ENCODE peak calls at places on chromosome 15, in four cellular contexts. R is K562, T is GM12878, G is H1. Q is an unnamed sample.

GRCh38 chr15:80695911-80696651 is 971 bp downstream of the ABHD17C start:
- DNase-seq in R (no peak), T (no peak), G (peak), Q (no peak)

GRCh38 chr15:78873796-78874761 is 1.4 kb downstream of the MORF4L1 start:
- DNase-seq in R (peak), T (no peak), G (no peak), Q (peak)

GRCh38 chr15:40243126-40243810 is 4.4 kb downstream of the PAK6 start:
- DNase-seq in R (peak), T (no peak), G (no peak), Q (no peak)

GRCh38 chr15:42329992-42330391 is 29.3 kb upstream of the CAPN3 start:
- DNase-seq in R (no peak), T (no peak), G (no peak), Q (no peak)

GRCh38 chr15:90618330-90619136 is 88.8 kb downstream of the CRTC3 start:
- DNase-seq in R (no peak), T (no peak), G (no peak), Q (peak)

GRCh38 chr15:97729270-97729669 is 231.2 kb upstream of the ARRDC4 start:
- DNase-seq in R (no peak), T (no peak), G (no peak), Q (no peak)

GRCh38 chr15:27797765-27798164 is 301.4 kb downstream of the OCA2 start:
- DNase-seq in R (no peak), T (no peak), G (no peak), Q (no peak)

GRCh38 chr15:41562784-41563198 is 3.8 kb downstream of the TYRO3 start:
- DNase-seq in R (peak), T (no peak), G (no peak), Q (peak)

GRCh38 chr15:56969265-56969895 is 50.9 kb downstream of the TCF12 start:
- DNase-seq in R (no peak), T (no peak), G (no peak), Q (no peak)

GRCh38 chr15:54032066-54032465 is 53.8 kb downstream of the UNC13C start:
- DNase-seq in R (no peak), T (no peak), G (no peak), Q (no peak)

GRCh38 chr15:31080618-31081017 is 20.9 kb downstream of the TRPM1 start:
- DNase-seq in R (peak), T (no peak), G (peak), Q (no peak)

GRCh38 chr15:45340429-45340828 is 37.9 kb downstream of the GATM start:
- DNase-seq in R (no peak), T (no peak), G (no peak), Q (no peak)

GRCh38 chr15:34799149-34799824 is 3.9 kb upstream of the ACTC1 start:
- DNase-seq in R (peak), T (no peak), G (peak), Q (no peak)

GRCh38 chr15:33089878-33090757 is 104.4 kb downstream of the FMN1 start:
- DNase-seq in R (no peak), T (no peak), G (no peak), Q (peak)

GRCh38 chr15:35000511-35000910 is 12.4 kb upstream of the ZNF770 start:
- DNase-seq in R (peak), T (no peak), G (no peak), Q (peak)

GRCh38 chr15:57415559-57415958 is 39.3 kb downstream of the CGNL1 start:
- DNase-seq in R (no peak), T (no peak), G (no peak), Q (no peak)

GRCh38 chr15:74297867-74298266 is 61.7 kb downstream of the CCDC33 start:
- DNase-seq in R (no peak), T (no peak), G (no peak), Q (no peak)

GRCh38 chr15:36970522-36970921 is 129.8 kb downstream of the MEIS2 start:
- DNase-seq in R (no peak), T (no peak), G (no peak), Q (no peak)
- TF ChIP-seq CHD1 in R (no peak), T (no peak), G (no peak), Q (no peak)

GRCh38 chr15:69476704-69477473 is 24.3 kb downstream of the RPLP1 start:
- DNase-seq in R (no peak), T (no peak), G (no peak), Q (no peak)

GRCh38 chr15:69474291-69474690 is 21.7 kb downstream of the RPLP1 start:
- DNase-seq in R (no peak), T (no peak), G (no peak), Q (peak)

GRCh38 chr15:69472575-69472974 is 20.0 kb downstream of the RPLP1 start:
- DNase-seq in R (no peak), T (no peak), G (no peak), Q (no peak)

GRCh38 chr15:69475769-69476358 is 23.2 kb downstream of the RPLP1 start:
- DNase-seq in R (peak), T (no peak), G (peak), Q (peak)

GRCh38 chr15:69474846-69475455 is 22.3 kb downstream of the RPLP1 start:
- DNase-seq in R (no peak), T (no peak), G (no peak), Q (peak)
- TF ChIP-seq RFX5 in R (no peak), T (no peak), G (no peak), Q (no peak)

GRCh38 chr15:100201376-100202280 is 140.1 kb downstream of the ADAMTS17 start:
- DNase-seq in R (no peak), T (peak), G (peak), Q (no peak)
- TF ChIP-seq CHD1 in R (no peak), T (no peak), G (no peak), Q (no peak)

GRCh38 chr15:77025066-77025435 is 30.1 kb downstream of the PSTPIP1 start:
- DNase-seq in R (no peak), T (no peak), G (no peak), Q (no peak)
- TF ChIP-seq RFX5 in R (no peak), T (no peak), G (no peak), Q (no peak)

GRCh38 chr15:60138397-60138968 is 134.4 kb downstream of the FOXB1 start:
- DNase-seq in R (no peak), T (no peak), G (no peak), Q (no peak)

GRCh38 chr15:60135961-60136360 is 131.8 kb downstream of the FOXB1 start:
- DNase-seq in R (no peak), T (no peak), G (no peak), Q (no peak)

GRCh38 chr15:60130811-60131210 is 126.7 kb downstream of the FOXB1 start:
- DNase-seq in R (no peak), T (no peak), G (no peak), Q (no peak)

GRCh38 chr15:60137711-60138396 is 133.7 kb downstream of the FOXB1 start:
- DNase-seq in R (no peak), T (no peak), G (no peak), Q (no peak)

DNA sequence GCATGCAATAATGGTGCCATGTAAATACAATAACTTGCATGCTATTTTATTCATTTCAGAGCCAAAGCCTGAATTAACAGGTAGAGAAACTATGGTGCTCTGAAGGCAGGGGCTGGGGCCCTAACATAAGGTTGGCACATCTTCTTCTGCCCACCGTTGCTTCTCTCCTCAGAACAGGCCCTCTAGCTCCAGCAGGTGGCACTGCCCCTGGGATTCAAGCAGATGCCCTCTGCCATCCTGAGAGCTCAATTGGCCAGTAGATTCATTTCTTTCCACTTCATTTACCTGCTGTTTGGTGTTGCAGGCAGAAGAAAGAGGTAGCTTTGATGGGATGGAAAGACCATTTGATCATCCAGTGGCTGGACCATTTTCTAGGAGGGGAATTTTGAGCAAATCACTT is 130.5 kb downstream of the FOXB1 start:
- DNase-seq in R (no peak), T (no peak), G (no peak), Q (no peak)
- TF ChIP-seq CHD1 in R (no peak), T (no peak), G (no peak), Q (no peak)

GRCh38 chr15:59689626-59690236 is 611 bp upstream of the BNIP2 start:
- DNase-seq in R (peak), T (no peak), G (peak), Q (peak)
- TF ChIP-seq RFX5 in R (no peak), T (no peak), G (no peak), Q (no peak)

GRCh38 chr15:63986185-63986680 is 60.1 kb downstream of the DAPK2 start:
- DNase-seq in R (no peak), T (no peak), G (no peak), Q (no peak)
- TF ChIP-seq CHD1 in R (no peak), T (no peak), G (no peak), Q (no peak)

Q was measured in IMR-90.